ENCODE peak calls at places on chromosomes 12 and 14, in ten cellular contexts. J is CD4-positive, alpha-beta memory T cell; I is lower lobe of right lung; N is left ventricle myocardium inferior; S is IMR-90; V is HAP-1; R is pancreas; G is astrocyte; C is adrenal gland; X is GM12878. O is an unnamed sample.
A peak's percentile ranks its signal among the peaks of the same experiment; 100 is the strongest.

GRCh38 chr12:49366652-49367380 is 446 bp upstream of the SPATS2 start:
- DNase-seq in J (peak; percentile 85), I (peak; percentile 89), N (peak; percentile 91), S (peak; percentile 94), V (peak; percentile 91), R (peak; percentile 81), G (peak; percentile 88), C (peak; percentile 82), X (peak; percentile 73), O (peak; percentile 93)

GRCh38 chr12:127779301-127780045 is 487.5 kb upstream of the TMEM132C start:
- DNase-seq in J (no peak), I (no peak), N (no peak), S (no peak), V (no peak), R (no peak), G (peak; percentile 24), C (no peak), X (no peak), O (no peak)

GRCh38 chr12:13536219-13536910 is 339.8 kb downstream of the EMP1 start:
- DNase-seq in J (no peak), I (no peak), N (no peak), S (no peak), V (no peak), R (no peak), G (no peak), C (no peak), X (peak; percentile 60), O (no peak)

GRCh38 chr14:67447033-67447381 is 35.0 kb upstream of the PLEK2 start:
- DNase-seq in J (no peak), I (no peak), N (no peak), S (no peak), V (no peak), R (no peak), G (no peak), C (no peak), X (no peak), O (no peak)

GRCh38 chr12:93591137-93591868 is 18.8 kb downstream of the SOCS2 start:
- DNase-seq in J (no peak), I (peak; percentile 88), N (peak; percentile 78), S (peak; percentile 87), V (peak; percentile 58), R (peak; percentile 65), G (peak; percentile 87), C (peak; percentile 93), X (no peak), O (no peak)

GRCh38 chr14:72904840-72905561 is 11.1 kb upstream of the DPF3 start:
- DNase-seq in J (peak; percentile 57), I (peak; percentile 52), N (peak; percentile 41), S (peak; percentile 81), V (peak; percentile 60), R (peak; percentile 43), G (peak; percentile 42), C (peak; percentile 78), X (no peak), O (peak; percentile 70)

GRCh38 chr14:102187044-102187443 is 47.3 kb downstream of the WDR20 start:
- DNase-seq in J (no peak), I (no peak), N (no peak), S (peak; percentile 87), V (no peak), R (no peak), G (peak; percentile 88), C (peak; percentile 80), X (no peak), O (no peak)

GRCh38 chr12:108772247-108772646 is 40.9 kb upstream of the CORO1C start:
- DNase-seq in J (no peak), I (no peak), N (peak; percentile 44), S (no peak), V (no peak), R (no peak), G (no peak), C (no peak), X (peak; percentile 25), O (peak; percentile 90)

GRCh38 chr12:120314220-120314619 is 12.1 kb downstream of the SIRT4 start:
- DNase-seq in J (no peak), I (no peak), N (no peak), S (no peak), V (no peak), R (no peak), G (no peak), C (no peak), X (no peak), O (no peak)

GRCh38 chr12:48997719-48998496 is 1.3 kb downstream of the DDN start:
- DNase-seq in J (no peak), I (no peak), N (no peak), S (no peak), V (no peak), R (no peak), G (no peak), C (no peak), X (no peak), O (no peak)

GRCh38 chr14:103418508-103418818 is 33.2 kb downstream of the MARK3 start:
- DNase-seq in J (no peak), I (no peak), N (no peak), S (peak; percentile 87), V (no peak), R (no peak), G (peak; percentile 68), C (no peak), X (no peak), O (peak; percentile 17)

GRCh38 chr14:90624732-90625444 is 191.3 kb downstream of the TTC7B start:
- DNase-seq in J (no peak), I (no peak), N (no peak), S (peak; percentile 39), V (no peak), R (no peak), G (no peak), C (peak; percentile 41), X (no peak), O (peak; percentile 69)
- H3K4me1 ChIP-seq in J (no peaks in the 10 kb centered on the region), I (peaks cover 40% of the 10 kb centered on the region), N (peaks cover 56% of the 10 kb centered on the region), S (peaks cover 12% of the 10 kb centered on the region), V (no peaks in the 10 kb centered on the region), R (peaks cover 7% of the 10 kb centered on the region), G (peaks cover 14% of the 10 kb centered on the region), C (peaks cover 29% of the 10 kb centered on the region), X (no peaks in the 10 kb centered on the region), O (peaks cover 52% of the 10 kb centered on the region)

GRCh38 chr12:94973202-94973601 is 30.3 kb downstream of the NDUFA12 start:
- DNase-seq in J (no peak), I (no peak), N (no peak), S (peak; percentile 94), V (peak; percentile 72), R (no peak), G (peak; percentile 51), C (no peak), X (no peak), O (peak; percentile 70)
- H3K4me1 ChIP-seq in J (peaks cover 18% of the 10 kb centered on the region), I (no peaks in the 10 kb centered on the region), N (peaks cover 7% of the 10 kb centered on the region), S (no peaks in the 10 kb centered on the region), V (no peaks in the 10 kb centered on the region), R (no peaks in the 10 kb centered on the region), G (no peaks in the 10 kb centered on the region), C (peaks cover 4% of the 10 kb centered on the region), X (peaks cover 4% of the 10 kb centered on the region), O (peaks cover 3% of the 10 kb centered on the region)

DNA sequence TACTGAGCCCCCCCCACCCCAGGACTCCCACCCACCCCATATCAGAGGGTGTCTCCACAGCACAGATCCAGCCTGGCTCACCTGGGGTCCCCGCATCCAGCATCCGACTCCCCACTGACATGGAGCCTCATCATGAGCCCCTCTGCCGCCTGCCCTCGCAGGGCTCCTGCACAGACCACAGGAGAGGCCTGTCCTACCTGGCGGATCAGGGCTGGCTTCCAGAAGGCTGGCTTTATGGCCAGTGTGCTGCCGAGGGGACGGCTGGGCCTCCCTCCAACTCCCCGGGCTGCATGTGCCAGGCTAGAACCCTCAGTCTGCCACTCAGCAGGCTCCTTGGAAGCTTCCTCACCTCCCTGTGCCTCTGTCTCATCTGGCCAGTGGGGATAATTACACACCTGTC is 119.0 kb downstream of the RFLNA start:
- DNase-seq in J (no peak), I (no peak), N (no peak), S (no peak), V (no peak), R (no peak), G (no peak), C (no peak), X (no peak), O (no peak)
- H3K4me1 ChIP-seq in J (no peaks in the 10 kb centered on the region), I (peaks cover 28% of the 10 kb centered on the region), N (peaks cover 55% of the 10 kb centered on the region), S (peaks cover 29% of the 10 kb centered on the region), V (no peaks in the 10 kb centered on the region), R (peaks cover 7% of the 10 kb centered on the region), G (peaks cover 40% of the 10 kb centered on the region), C (peaks cover 40% of the 10 kb centered on the region), X (no peaks in the 10 kb centered on the region), O (no peaks in the 10 kb centered on the region)

DNA sequence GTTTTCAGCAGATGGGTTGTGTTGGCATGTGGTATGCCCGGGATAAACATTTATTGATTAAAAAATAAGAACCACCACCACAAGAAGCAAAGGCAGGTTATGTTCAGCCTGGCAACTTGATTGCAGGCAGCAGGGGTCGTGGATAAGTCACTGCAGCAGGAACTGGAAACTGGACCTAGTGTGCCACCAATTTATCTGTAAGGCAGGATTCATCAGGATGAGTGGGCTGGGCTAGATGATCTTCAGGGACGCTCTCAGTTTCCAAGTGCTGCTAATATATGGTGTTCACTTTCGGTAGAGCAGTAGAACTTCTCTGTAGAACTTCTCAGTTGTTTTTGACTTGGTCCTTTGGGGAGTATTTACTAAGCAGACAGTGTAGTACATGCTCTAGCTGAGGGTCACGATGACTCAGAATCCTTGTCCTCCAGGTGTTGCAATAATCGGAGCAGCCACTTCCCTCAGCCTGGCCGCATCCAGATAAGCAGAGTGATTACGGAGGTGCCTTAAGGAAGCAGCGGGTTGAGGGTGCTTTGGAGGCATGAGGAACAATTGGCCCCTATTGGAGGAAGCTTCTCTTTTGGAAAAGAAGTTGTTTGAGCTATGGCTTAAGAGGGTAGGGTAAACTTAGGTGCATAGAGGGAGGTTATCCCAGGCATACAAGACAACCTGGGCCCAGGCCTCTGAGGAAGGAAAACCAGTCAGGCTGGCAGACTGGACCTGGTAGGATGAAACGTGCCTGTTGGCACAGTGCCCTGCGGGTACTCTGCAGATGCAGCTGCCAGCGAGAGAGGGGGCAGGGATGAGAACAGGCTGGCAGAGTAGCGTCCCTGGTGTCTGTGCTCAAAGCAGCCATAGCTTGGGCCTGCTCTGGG is 104.0 kb downstream of the GPR135 start:
- DNase-seq in J (no peak), I (peak; percentile 77), N (peak; percentile 80), S (peak; percentile 82), V (no peak), R (peak; percentile 26), G (peak; percentile 92), C (peak; percentile 84), X (no peak), O (no peak)
- H3K4me1 ChIP-seq in J (no peaks in the 10 kb centered on the region), I (peaks cover 67% of the 10 kb centered on the region), N (peaks cover 91% of the 10 kb centered on the region), S (peaks cover 19% of the 10 kb centered on the region), V (peaks cover 9% of the 10 kb centered on the region), R (no peaks in the 10 kb centered on the region), G (peaks cover 32% of the 10 kb centered on the region), C (peaks cover 26% of the 10 kb centered on the region), X (peaks cover 49% of the 10 kb centered on the region), O (peaks cover 5% of the 10 kb centered on the region)

GRCh38 chr12:47822386-47822785 is 2.7 kb upstream of the HDAC7 start:
- DNase-seq in J (no peak), I (no peak), N (no peak), S (no peak), V (no peak), R (no peak), G (no peak), C (no peak), X (no peak), O (no peak)
- H3K4me1 ChIP-seq in J (peaks cover 87% of the 10 kb centered on the region), I (peaks cover 85% of the 10 kb centered on the region), N (peaks cover 94% of the 10 kb centered on the region), S (peaks cover 29% of the 10 kb centered on the region), V (peaks cover 12% of the 10 kb centered on the region), R (no peaks in the 10 kb centered on the region), G (peaks cover 29% of the 10 kb centered on the region), C (peaks cover 63% of the 10 kb centered on the region), X (peaks cover 20% of the 10 kb centered on the region), O (peaks cover 29% of the 10 kb centered on the region)

GRCh38 chr12:122088181-122088810 is 9.7 kb downstream of the MLXIP start:
- DNase-seq in J (no peak), I (no peak), N (no peak), S (no peak), V (no peak), R (no peak), G (no peak), C (no peak), X (no peak), O (no peak)
- H3K4me1 ChIP-seq in J (peaks cover 73% of the 10 kb centered on the region), I (peaks cover 73% of the 10 kb centered on the region), N (peaks cover 96% of the 10 kb centered on the region), S (peaks cover 22% of the 10 kb centered on the region), V (peaks cover 5% of the 10 kb centered on the region), R (peaks cover 25% of the 10 kb centered on the region), G (peaks cover 9% of the 10 kb centered on the region), C (peaks cover 73% of the 10 kb centered on the region), X (peaks cover 4% of the 10 kb centered on the region), O (no peaks in the 10 kb centered on the region)